ENCODE peak calls at places on chromosomes 1 and 21, in ten cellular contexts. B, O, I, L, E, A, S, P, F and M are unnamed samples.

GRCh38 chr21:46255758-46256337 is 27.3 kb upstream of the LSS start:
- DNase-seq in L (no peak), B (no peak), I (no peak), S (no peak), O (no peak), F (no peak), E (no peak), A (no peak), P (no peak), M (no peak)

GRCh38 chr21:33348728-33349127 is 24.0 kb downstream of the IFNAR1 start:
- DNase-seq in L (no peak), E (no peak), S (no peak), B (no peak), F (no peak), O (no peak), P (no peak), I (no peak), A (peak), M (no peak)

GRCh38 chr1:228141871-228142615 is 2.0 kb downstream of the GUK1 start:
- DNase-seq in E (no peak), A (no peak), P (no peak), L (peak), O (no peak), B (no peak), F (no peak), I (peak), S (peak), M (no peak)

GRCh38 chr1:203124546-203125317 is 2.8 kb upstream of the ADORA1 start:
- DNase-seq in P (no peak), A (no peak), O (no peak), B (no peak), I (peak), F (peak), L (peak), S (no peak), E (no peak), M (peak)

GRCh38 chr1:186033744-186034345 is 299.7 kb downstream of the HMCN1 start:
- DNase-seq in E (no peak), F (no peak), L (peak), S (no peak), P (no peak), O (no peak), A (no peak), B (no peak), I (peak), M (no peak)

GRCh38 chr1:151994956-151995355 is 1.3 kb upstream of the S100A10 start:
- DNase-seq in S (no peak), O (no peak), P (no peak), B (no peak), L (peak), F (peak), E (no peak), I (peak), A (no peak), M (no peak)

GRCh38 chr1:61388586-61388985 is 306.2 kb downstream of the NFIA start:
- DNase-seq in F (no peak), S (no peak), O (no peak), E (no peak), B (no peak), L (peak), P (no peak), I (no peak), A (no peak), M (no peak)

GRCh38 chr1:244836135-244836521 is 670 bp downstream of the COX20 start:
- DNase-seq in I (peak), S (no peak), F (no peak), L (peak), P (no peak), A (peak), B (no peak), O (no peak), E (no peak), M (peak)

GRCh38 chr1:153192697-153193096 is 10.5 kb upstream of the LELP1 start:
- DNase-seq in O (no peak), L (peak), P (no peak), F (no peak), S (no peak), B (peak), E (no peak), A (no peak), I (no peak), M (peak)

GRCh38 chr1:5933050-5933449 is 59.2 kb downstream of the NPHP4 start:
- DNase-seq in F (no peak), O (no peak), B (no peak), P (no peak), I (no peak), L (no peak), A (no peak), E (no peak), S (no peak), M (no peak)

GRCh38 chr1:119475866-119476439 is 31.1 kb upstream of the HSD3B1 start:
- DNase-seq in L (peak), B (peak), F (no peak), P (peak), E (peak), O (no peak), A (peak), I (peak), S (peak), M (peak)